ENCODE peak calls at places on chromosomes 11 and 22, in eight cellular contexts. H is lung, O is heart right ventricle, Q is uterus, B is HFFc6, C is body of pancreas, V is ovary, X is HL-60. N is an unnamed sample.

GRCh38 chr22:24975125-24975640 is 22.7 kb downstream of the KIAA1671 start:
- DNase-seq in X (no peak), C (no peak), O (no peak), V (no peak), H (no peak), B (no peak), Q (no peak), N (no peak)

GRCh38 chr11:63641727-63642126 is 27.5 kb upstream of the PLAAT3 start:
- DNase-seq in O (no peak), V (no peak), X (no peak), Q (no peak), H (no peak), C (no peak), B (peak; percentile 11), N (no peak)

GRCh38 chr11:15730617-15731385 is 616.1 kb downstream of the INSC start:
- DNase-seq in Q (no peak), O (no peak), X (no peak), V (no peak), B (no peak), H (no peak), C (no peak), N (no peak)

GRCh38 chr11:69212121-69213110 is 56.7 kb downstream of the SMIM38 start:
- DNase-seq in V (no peak), C (no peak), B (no peak), H (no peak), O (no peak), Q (no peak), X (no peak), N (no peak)

GRCh38 chr11:35974878-35975578 is 31.2 kb downstream of the LDLRAD3 start:
- DNase-seq in B (no peak), C (no peak), Q (no peak), V (no peak), X (no peak), H (no peak), O (no peak), N (peak; percentile 22)

GRCh38 chr22:28181332-28181731 is 262.3 kb upstream of the PITPNB start:
- DNase-seq in X (no peak), B (peak; percentile 20), H (no peak), V (no peak), C (no peak), Q (no peak), O (no peak), N (no peak)

GRCh38 chr11:33110083-33110482 is 51.2 kb downstream of the CSTF3 start:
- DNase-seq in Q (no peak), X (no peak), V (no peak), H (no peak), O (no peak), C (peak; percentile 6), B (no peak), N (no peak)

GRCh38 chr11:44556735-44557409 is 8.6 kb upstream of the CD82 start:
- DNase-seq in X (peak; percentile 52), O (peak; percentile 60), B (peak; percentile 33), C (peak; percentile 75), H (peak; percentile 59), V (peak; percentile 74), Q (peak; percentile 67), N (peak; percentile 72)

GRCh38 chr11:6646040-6646439 is 9.6 kb downstream of the DCHS1 start:
- DNase-seq in X (peak; percentile 17), C (peak; percentile 55), O (peak; percentile 83), Q (peak; percentile 57), H (no peak), V (no peak), B (peak; percentile 65), N (no peak)

GRCh38 chr11:70522613-70523311 is 124.4 kb downstream of the CTTN start:
- DNase-seq in X (no peak), H (no peak), V (no peak), B (no peak), O (no peak), C (no peak), Q (no peak), N (no peak)

GRCh38 chr11:115718945-115719344 is 214.7 kb upstream of the CADM1 start:
- DNase-seq in X (no peak), V (no peak), H (no peak), B (no peak), C (no peak), Q (no peak), O (no peak), N (no peak)

GRCh38 chr11:372809-373715 is 3.8 kb downstream of the B4GALNT4 start:
- DNase-seq in V (peak; percentile 41), C (no peak), O (peak; percentile 8), B (no peak), Q (no peak), X (no peak), H (no peak), N (no peak)

GRCh38 chr11:90650124-90650523 is 427.3 kb upstream of the CHORDC1 start:
- DNase-seq in C (no peak), V (no peak), O (no peak), Q (no peak), B (no peak), H (no peak), X (no peak), N (no peak)

GRCh38 chr11:82474876-82475275 is 258.8 kb downstream of the FAM181B start:
- DNase-seq in Q (no peak), C (no peak), V (no peak), O (no peak), B (no peak), H (no peak), X (no peak), N (no peak)

GRCh38 chr22:45828836-45829235 is 148.1 kb downstream of the WNT7B start:
- DNase-seq in O (no peak), X (no peak), B (no peak), C (no peak), V (no peak), H (no peak), Q (no peak), N (no peak)

GRCh38 chr11:2298131-2298794 is 3.5 kb downstream of the C11orf21 start:
- DNase-seq in X (no peak), H (peak; percentile 20), V (no peak), O (no peak), Q (no peak), B (no peak), C (no peak), N (no peak)

GRCh38 chr22:43299736-43300135 is 43.4 kb downstream of the SCUBE1 start:
- DNase-seq in X (no peak), O (no peak), Q (no peak), C (no peak), V (no peak), H (no peak), B (no peak), N (no peak)

GRCh38 chr22:29641052-29641780 is 37.8 kb downstream of the NF2 start:
- DNase-seq in B (peak; percentile 48), C (no peak), V (no peak), Q (peak; percentile 20), O (no peak), H (no peak), X (no peak), N (no peak)

GRCh38 chr22:35205956-35206355 is 51.3 kb upstream of the HMGXB4 start:
- DNase-seq in C (no peak), H (no peak), X (no peak), Q (no peak), O (no peak), B (peak; percentile 14), V (no peak), N (peak; percentile 2)

GRCh38 chr22:23183107-23183698 is 2.9 kb downstream of the BCR start:
- DNase-seq in X (no peak), H (peak; percentile 57), Q (no peak), B (no peak), O (no peak), V (peak; percentile 48), C (peak; percentile 60), N (peak; percentile 47)

DNA sequence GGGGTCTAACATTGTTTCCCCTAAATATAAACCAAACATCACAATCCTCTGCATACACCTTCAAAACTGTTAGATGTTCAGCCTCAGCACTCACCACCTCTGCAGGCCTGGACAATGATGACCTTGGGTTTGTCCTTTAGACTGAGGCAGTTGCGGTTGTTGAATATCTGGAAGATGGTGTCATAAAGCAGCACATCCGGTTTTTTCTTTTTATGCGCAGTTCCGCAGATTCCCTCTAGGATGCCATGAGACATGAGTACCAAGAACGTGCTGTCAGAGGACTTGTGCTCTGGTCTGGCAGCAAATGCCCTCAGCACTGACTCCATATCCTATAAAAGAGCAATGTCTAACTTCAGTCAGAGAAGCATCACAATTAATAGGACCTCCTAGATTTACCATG is 22.8 kb downstream of the CASP5 start:
- DNase-seq in Q (no peak), C (no peak), X (no peak), H (no peak), B (no peak), V (no peak), O (no peak), N (no peak)
- TF ChIP-seq CTCF in Q (no peak), C (no peak), X (no peak), H (no peak), B (no peak), V (no peak), O (no peak), N (no peak)

DNA sequence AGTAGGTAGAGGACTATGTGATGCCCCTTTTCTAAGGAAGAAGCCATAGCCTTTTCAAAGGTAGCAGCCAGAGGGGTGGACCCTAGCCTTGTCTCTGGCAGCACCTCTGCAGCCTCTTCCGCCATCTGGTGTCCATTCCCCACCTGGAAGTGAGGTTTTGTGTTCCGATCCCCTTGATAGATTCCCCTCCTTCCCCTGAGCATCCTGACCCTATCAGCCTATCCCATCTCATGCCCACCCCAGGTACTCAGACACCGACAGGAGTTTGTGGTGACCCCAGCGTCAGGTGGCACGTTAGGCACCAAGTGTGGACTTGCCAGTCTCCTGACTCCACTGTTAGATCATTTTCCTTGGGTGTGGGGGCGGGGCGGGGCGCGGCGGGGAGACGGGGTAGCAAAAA is 398 bp upstream of the FAM89B start:
- DNase-seq in V (no peak), H (no peak), C (peak; percentile 51), O (no peak), Q (no peak), X (peak; percentile 55), B (peak; percentile 46), N (peak; percentile 77)
- TF ChIP-seq CTCF in V (peak; percentile 41), H (no peak), C (peak; percentile 36), O (no peak), Q (peak; percentile 46), X (peak; percentile 7), B (peak; percentile 58), N (peak; percentile 70)

GRCh38 chr22:49521787-49522224 is 305.9 kb downstream of the BRD1 start:
- DNase-seq in B (no peak), H (no peak), O (no peak), V (no peak), C (no peak), X (no peak), Q (no peak), N (no peak)
- TF ChIP-seq CTCF in B (no peak), H (no peak), O (no peak), V (no peak), C (no peak), X (no peak), Q (no peak), N (no peak)

DNA sequence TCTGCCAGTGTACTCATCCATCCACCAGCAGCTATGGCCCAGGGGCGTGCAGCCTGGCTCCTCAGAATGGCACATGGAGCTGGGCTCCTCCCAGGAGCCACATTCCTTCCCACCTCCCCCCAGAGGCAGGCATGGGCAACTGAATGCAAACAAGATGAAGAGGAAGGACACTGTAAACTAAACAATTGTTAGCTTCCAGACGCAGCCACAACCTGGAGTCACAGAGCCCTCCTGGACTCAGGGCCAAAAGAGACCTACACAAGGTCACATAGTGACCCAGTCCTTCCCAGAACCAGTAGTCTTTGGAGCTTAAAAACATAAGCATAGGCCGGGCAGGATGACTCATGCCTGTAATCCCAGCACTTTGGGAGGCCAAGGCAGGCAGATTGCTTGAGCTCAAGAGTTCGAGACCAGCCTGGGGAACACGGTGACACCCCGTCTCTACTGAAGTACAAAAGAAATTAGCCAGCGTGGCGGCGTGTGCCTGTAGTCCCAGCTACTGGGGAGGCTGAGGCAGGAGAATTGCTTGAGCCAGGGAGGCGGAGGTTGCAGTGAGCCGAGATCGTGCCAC is 30.7 kb upstream of the CLDN5 start:
- DNase-seq in C (no peak), H (no peak), O (no peak), Q (no peak), X (no peak), V (no peak), B (peak; percentile 46), N (peak; percentile 54)
- TF ChIP-seq CTCF in C (no peak), H (no peak), O (no peak), Q (no peak), X (no peak), V (no peak), B (peak; percentile 42), N (no peak)